ENCODE peak calls at places on chromosomes 11 and 22, in four cellular contexts. One of them, this sample, is unnamed. For H3K4me1, the result is how much of the 10 kb centered on the place peaks cover.

GRCh38 chr11:38460429-38460828 is 1862.4 kb upstream of the RAG2 start:
- DNase-seq in psoas muscle: no peak
- DNase-seq in tibial artery: no peak
- DNase-seq in RWPE2: no peak
- DNase-seq in this sample: no peak

GRCh38 chr11:130847517-130847916 is 68.8 kb downstream of the SNX19 start:
- DNase-seq in psoas muscle: no peak
- DNase-seq in tibial artery: no peak
- DNase-seq in RWPE2: peak
- DNase-seq in this sample: no peak

GRCh38 chr11:112884012-112884767 is 77.0 kb upstream of the NCAM1 start:
- DNase-seq in psoas muscle: no peak
- DNase-seq in tibial artery: no peak
- DNase-seq in RWPE2: no peak
- DNase-seq in this sample: no peak

GRCh38 chr11:13169709-13170108 is 107.9 kb upstream of the BMAL1 start:
- DNase-seq in psoas muscle: no peak
- DNase-seq in tibial artery: no peak
- DNase-seq in RWPE2: no peak
- DNase-seq in this sample: no peak

GRCh38 chr11:130639369-130639768 is 190.9 kb downstream of the ADAMTS15 start:
- DNase-seq in psoas muscle: no peak
- DNase-seq in tibial artery: no peak
- DNase-seq in RWPE2: no peak
- DNase-seq in this sample: no peak

GRCh38 chr11:2737876-2738275 is 38.1 kb upstream of the KCNQ1OT1 start:
- DNase-seq in psoas muscle: no peak
- DNase-seq in tibial artery: no peak
- DNase-seq in RWPE2: no peak
- DNase-seq in this sample: no peak

GRCh38 chr11:9351956-9352355 is 32.5 kb upstream of the IPO7 start:
- DNase-seq in psoas muscle: no peak
- DNase-seq in tibial artery: no peak
- DNase-seq in RWPE2: no peak
- DNase-seq in this sample: no peak

GRCh38 chr11:79413258-79413657 is 27.6 kb downstream of the TENM4 start:
- DNase-seq in psoas muscle: peak
- DNase-seq in tibial artery: peak
- DNase-seq in RWPE2: peak
- DNase-seq in this sample: no peak

GRCh38 chr11:79369094-79369493 is 71.7 kb downstream of the TENM4 start:
- DNase-seq in psoas muscle: no peak
- DNase-seq in tibial artery: no peak
- DNase-seq in RWPE2: no peak
- DNase-seq in this sample: no peak

GRCh38 chr11:61417670-61418069 is 12.1 kb downstream of the CPSF7 start:
- DNase-seq in psoas muscle: no peak
- DNase-seq in tibial artery: no peak
- DNase-seq in RWPE2: no peak
- DNase-seq in this sample: no peak

GRCh38 chr11:65870706-65871681 is 1.6 kb downstream of the EFEMP2 start:
- DNase-seq in psoas muscle: peak
- DNase-seq in tibial artery: no peak
- DNase-seq in RWPE2: no peak
- DNase-seq in this sample: no peak

GRCh38 chr11:32072872-32073661 is 17.8 kb upstream of the RCN1 start:
- DNase-seq in psoas muscle: no peak
- DNase-seq in tibial artery: no peak
- DNase-seq in RWPE2: no peak
- DNase-seq in this sample: no peak

GRCh38 chr22:25357056-25357455 is 137.6 kb downstream of the CRYBB2 start:
- DNase-seq in psoas muscle: no peak
- DNase-seq in tibial artery: no peak
- DNase-seq in RWPE2: no peak
- DNase-seq in this sample: no peak

GRCh38 chr22:49017769-49018330 is 809.8 kb downstream of the BRD1 start:
- DNase-seq in psoas muscle: no peak
- DNase-seq in tibial artery: peak
- DNase-seq in RWPE2: no peak
- DNase-seq in this sample: no peak

GRCh38 chr11:14773755-14774154 is 118.3 kb downstream of the CYP2R1 start:
- DNase-seq in psoas muscle: no peak
- DNase-seq in tibial artery: no peak
- DNase-seq in RWPE2: no peak
- DNase-seq in this sample: no peak

GRCh38 chr11:7348432-7349298 is 97.0 kb downstream of the SYT9 start:
- DNase-seq in psoas muscle: no peak
- DNase-seq in tibial artery: no peak
- DNase-seq in RWPE2: no peak
- DNase-seq in this sample: no peak

GRCh38 chr11:69217276-69218105 is 61.8 kb downstream of the SMIM38 start:
- DNase-seq in psoas muscle: no peak
- DNase-seq in tibial artery: peak
- DNase-seq in RWPE2: no peak
- DNase-seq in this sample: no peak

GRCh38 chr11:2318707-2319106 is 16.9 kb downstream of the TSPAN32 start:
- DNase-seq in psoas muscle: no peak
- DNase-seq in tibial artery: no peak
- DNase-seq in RWPE2: no peak
- DNase-seq in this sample: no peak

GRCh38 chr11:88164320-88164719 is 10.9 kb downstream of the RAB38 start:
- DNase-seq in psoas muscle: no peak
- DNase-seq in tibial artery: no peak
- DNase-seq in RWPE2: no peak
- DNase-seq in this sample: no peak

GRCh38 chr22:44685384-44686056 is 16.5 kb upstream of the PRR5 start:
- DNase-seq in psoas muscle: peak
- DNase-seq in tibial artery: no peak
- DNase-seq in RWPE2: no peak
- DNase-seq in this sample: peak

GRCh38 chr22:17647996-17648395 is 9.4 kb downstream of the BCL2L13 start:
- DNase-seq in psoas muscle: no peak
- DNase-seq in tibial artery: no peak
- DNase-seq in RWPE2: no peak
- DNase-seq in this sample: no peak

GRCh38 chr11:73752903-73753302 is 8.0 kb downstream of the RAB6A start:
- DNase-seq in psoas muscle: no peak
- DNase-seq in tibial artery: no peak
- DNase-seq in RWPE2: no peak
- DNase-seq in this sample: no peak

GRCh38 chr11:73749118-73749517 is 11.8 kb downstream of the RAB6A start:
- DNase-seq in psoas muscle: no peak
- DNase-seq in tibial artery: no peak
- DNase-seq in RWPE2: no peak
- DNase-seq in this sample: no peak

GRCh38 chr11:73750238-73750637 is 10.6 kb downstream of the RAB6A start:
- DNase-seq in psoas muscle: no peak
- DNase-seq in tibial artery: no peak
- DNase-seq in RWPE2: no peak
- DNase-seq in this sample: no peak

GRCh38 chr11:73753938-73754337 is 6.9 kb downstream of the RAB6A start:
- DNase-seq in psoas muscle: no peak
- DNase-seq in tibial artery: no peak
- DNase-seq in RWPE2: no peak
- DNase-seq in this sample: no peak

GRCh38 chr11:73752216-73752867 is 8.5 kb downstream of the RAB6A start:
- DNase-seq in psoas muscle: no peak
- DNase-seq in tibial artery: peak
- DNase-seq in RWPE2: no peak
- DNase-seq in this sample: no peak
- H3K27ac ChIP-seq in psoas muscle: no peak
- H3K27ac ChIP-seq in tibial artery: no peak
- H3K27ac ChIP-seq in RWPE2: no peak
- H3K27ac ChIP-seq in this sample: no peak

DNA sequence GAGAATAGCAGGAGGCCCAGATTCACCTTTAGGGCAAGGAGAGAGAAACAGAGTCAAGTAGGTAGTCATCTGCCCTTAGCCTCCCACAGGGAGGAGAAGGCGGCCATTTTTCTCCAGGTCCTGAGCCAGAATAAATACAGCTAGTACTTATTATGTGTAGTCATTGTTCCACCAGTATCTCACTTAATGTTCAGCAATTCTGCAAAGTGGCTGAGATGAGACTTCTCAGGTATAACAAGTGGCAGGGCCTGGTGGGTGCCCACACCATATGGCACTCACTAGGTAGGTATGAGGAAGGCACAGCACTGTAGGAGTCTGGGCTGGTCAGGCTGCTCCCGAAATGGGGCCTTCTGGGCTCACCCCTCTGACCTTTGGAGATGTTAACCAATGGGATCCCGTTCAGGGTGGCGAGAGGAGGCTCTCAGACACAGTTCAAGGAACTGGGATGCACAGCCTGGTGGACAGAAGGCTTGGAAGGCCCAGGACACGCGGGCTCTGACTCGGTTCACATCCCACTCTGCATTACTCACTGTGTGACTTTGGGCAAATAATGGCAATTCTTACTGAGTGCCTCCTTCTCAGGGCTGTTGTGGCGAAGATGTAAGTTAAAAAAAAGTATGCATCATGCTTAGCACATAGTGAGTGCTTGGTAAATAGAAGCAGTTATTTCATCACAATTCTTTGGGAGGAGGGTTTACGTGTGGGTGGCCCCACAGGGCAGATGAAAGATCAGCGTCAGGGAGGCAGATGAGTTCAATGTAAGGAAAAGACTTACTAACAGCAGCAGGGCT is 25.1 kb downstream of the RTN4RL2 start:
- DNase-seq in psoas muscle: no peak
- DNase-seq in tibial artery: no peak
- DNase-seq in RWPE2: no peak
- DNase-seq in this sample: no peak
- H3K4me1 ChIP-seq in psoas muscle: under half
- H3K4me1 ChIP-seq in tibial artery: under half
- H3K4me1 ChIP-seq in RWPE2: under half
- H3K4me1 ChIP-seq in this sample: under half

GRCh38 chr22:29477919-29478318 is 2.1 kb upstream of the NEFH start:
- DNase-seq in psoas muscle: no peak
- DNase-seq in tibial artery: no peak
- DNase-seq in RWPE2: no peak
- DNase-seq in this sample: no peak

GRCh38 chr22:29478326-29479276 is 1.4 kb upstream of the NEFH start:
- DNase-seq in psoas muscle: no peak
- DNase-seq in tibial artery: no peak
- DNase-seq in RWPE2: no peak
- DNase-seq in this sample: peak

GRCh38 chr22:29480512-29481264 is 670 bp downstream of the NEFH start:
- DNase-seq in psoas muscle: peak
- DNase-seq in tibial artery: no peak
- DNase-seq in RWPE2: no peak
- DNase-seq in this sample: no peak

GRCh38 chr22:29480262-29480511 is 169 bp downstream of the NEFH start:
- DNase-seq in psoas muscle: no peak
- DNase-seq in tibial artery: no peak
- DNase-seq in RWPE2: no peak
- DNase-seq in this sample: no peak

GRCh38 chr22:29479417-29480261 is at the start of gene NEFH:
- DNase-seq in psoas muscle: no peak
- DNase-seq in tibial artery: no peak
- DNase-seq in RWPE2: no peak
- DNase-seq in this sample: no peak
- H3K4me3 ChIP-seq in psoas muscle: peak
- H3K4me3 ChIP-seq in tibial artery: peak
- H3K4me3 ChIP-seq in RWPE2: no peak
- H3K4me3 ChIP-seq in this sample: no peak

GRCh38 chr22:50672471-50673230 is at the start of gene SHANK3:
- DNase-seq in psoas muscle: peak
- DNase-seq in tibial artery: peak
- DNase-seq in RWPE2: no peak
- DNase-seq in this sample: no peak
- H3K27ac ChIP-seq in psoas muscle: peak
- H3K27ac ChIP-seq in tibial artery: no peak
- H3K27ac ChIP-seq in RWPE2: no peak
- H3K27ac ChIP-seq in this sample: no peak

DNA sequence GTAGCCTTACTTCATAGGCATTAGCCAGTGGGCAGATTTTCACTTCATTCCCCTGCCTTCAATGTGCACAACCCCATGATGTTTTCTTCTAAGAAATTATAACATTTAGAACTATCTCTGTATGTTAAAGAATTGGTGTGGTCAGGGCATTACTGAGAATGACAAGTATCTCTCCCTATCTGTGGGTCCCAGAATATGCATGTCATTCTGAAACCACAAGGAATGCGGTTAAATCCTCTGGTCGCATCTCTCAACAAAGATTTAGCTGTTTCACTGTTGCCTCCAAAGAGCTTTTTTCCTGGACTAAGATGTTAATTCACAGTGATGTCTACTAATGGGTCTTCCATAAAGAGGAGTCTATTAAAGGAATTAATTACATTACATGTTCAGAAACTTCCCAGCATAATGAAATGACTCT is 62.7 kb downstream of the LIF start:
- DNase-seq in psoas muscle: no peak
- DNase-seq in tibial artery: no peak
- DNase-seq in RWPE2: no peak
- DNase-seq in this sample: no peak
- H3K4me1 ChIP-seq in psoas muscle: under half
- H3K4me1 ChIP-seq in tibial artery: under half
- H3K4me1 ChIP-seq in RWPE2: under half
- H3K4me1 ChIP-seq in this sample: under half

DNA sequence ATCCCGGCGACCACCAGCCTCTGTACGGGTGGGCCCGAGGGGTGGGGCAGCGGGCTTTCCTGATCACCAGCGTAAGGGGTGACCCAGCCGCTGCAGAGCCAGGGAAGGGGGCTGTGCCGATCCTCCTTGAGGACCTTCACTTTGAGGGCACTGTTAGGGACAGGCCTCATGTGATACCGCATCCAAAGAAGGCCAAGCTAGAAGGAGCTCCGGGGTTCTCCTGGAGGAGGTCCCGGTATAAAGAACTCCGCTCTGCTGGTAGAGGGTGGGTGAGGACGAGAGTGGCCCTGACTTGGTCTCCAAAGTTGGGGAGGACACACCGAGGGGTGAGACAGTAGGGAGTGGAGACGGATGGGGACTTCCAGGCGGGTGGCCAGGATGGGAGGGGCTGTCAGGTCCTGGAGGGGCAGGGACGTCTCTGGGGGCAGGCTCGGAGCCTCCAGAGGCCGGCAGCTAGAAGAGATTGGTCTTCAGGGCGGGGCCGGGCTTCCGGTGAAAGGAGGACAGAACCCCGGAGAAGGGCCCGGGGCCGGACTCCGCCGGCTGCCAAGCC is 4.6 kb downstream of the PHOX2A start:
- DNase-seq in psoas muscle: peak
- DNase-seq in tibial artery: peak
- DNase-seq in RWPE2: no peak
- DNase-seq in this sample: no peak
- H3K4me3 ChIP-seq in psoas muscle: peak
- H3K4me3 ChIP-seq in tibial artery: peak
- H3K4me3 ChIP-seq in RWPE2: peak
- H3K4me3 ChIP-seq in this sample: no peak

This sample was measured in naive thymus-derived CD4-positive, alpha-beta T cell.